ENCODE peak calls at places on chromosomes 1 and 21, in nine cellular contexts. One of them, this sample, is unnamed.

GRCh38 chr21:36212513-36212780 is 55.8 kb downstream of the DOP1B start:
- DNase-seq in transverse colon: no peak
- DNase-seq in sigmoid colon: no peak
- DNase-seq in upper lobe of left lung: no peak
- DNase-seq in K562: no peak
- DNase-seq in ovary: no peak
- DNase-seq in GM12878: no peak
- DNase-seq in esophagus muscularis mucosa: no peak
- DNase-seq in suprapubic skin: no peak
- DNase-seq in this sample: no peak

GRCh38 chr1:183610053-183610452 is 19.8 kb upstream of the NCF2 start:
- DNase-seq in transverse colon: no peak
- DNase-seq in sigmoid colon: no peak
- DNase-seq in upper lobe of left lung: no peak
- DNase-seq in K562: no peak
- DNase-seq in ovary: no peak
- DNase-seq in GM12878: no peak
- DNase-seq in esophagus muscularis mucosa: no peak
- DNase-seq in suprapubic skin: no peak
- DNase-seq in this sample: no peak

GRCh38 chr1:31576201-31576669 is at the start of gene TINAGL1:
- DNase-seq in transverse colon: peak; percentile 94
- DNase-seq in sigmoid colon: peak; percentile 81
- DNase-seq in upper lobe of left lung: peak; percentile 85
- DNase-seq in K562: peak; percentile 67
- DNase-seq in ovary: peak; percentile 55
- DNase-seq in GM12878: no peak
- DNase-seq in esophagus muscularis mucosa: no peak
- DNase-seq in suprapubic skin: no peak
- DNase-seq in this sample: no peak

GRCh38 chr21:19603011-19603593 is 1199.5 kb upstream of the TMPRSS15 start:
- DNase-seq in transverse colon: no peak
- DNase-seq in sigmoid colon: no peak
- DNase-seq in upper lobe of left lung: no peak
- DNase-seq in K562: no peak
- DNase-seq in ovary: no peak
- DNase-seq in GM12878: no peak
- DNase-seq in esophagus muscularis mucosa: no peak
- DNase-seq in suprapubic skin: no peak
- DNase-seq in this sample: no peak

GRCh38 chr1:160207751-160208150 is 2.6 kb downstream of the PEA15 start:
- DNase-seq in transverse colon: no peak
- DNase-seq in sigmoid colon: no peak
- DNase-seq in upper lobe of left lung: no peak
- DNase-seq in K562: no peak
- DNase-seq in ovary: no peak
- DNase-seq in GM12878: no peak
- DNase-seq in esophagus muscularis mucosa: no peak
- DNase-seq in suprapubic skin: no peak
- DNase-seq in this sample: no peak

GRCh38 chr1:151827853-151828252 is 3.7 kb downstream of the RORC start:
- DNase-seq in transverse colon: no peak
- DNase-seq in sigmoid colon: no peak
- DNase-seq in upper lobe of left lung: no peak
- DNase-seq in K562: no peak
- DNase-seq in ovary: no peak
- DNase-seq in GM12878: no peak
- DNase-seq in esophagus muscularis mucosa: no peak
- DNase-seq in suprapubic skin: no peak
- DNase-seq in this sample: no peak

GRCh38 chr1:107991371-107992066 is 26.5 kb upstream of the VAV3 start:
- DNase-seq in transverse colon: no peak
- DNase-seq in sigmoid colon: no peak
- DNase-seq in upper lobe of left lung: no peak
- DNase-seq in K562: no peak
- DNase-seq in ovary: no peak
- DNase-seq in GM12878: no peak
- DNase-seq in esophagus muscularis mucosa: no peak
- DNase-seq in suprapubic skin: peak; percentile 74
- DNase-seq in this sample: no peak

GRCh38 chr1:16718908-16719533 is 21.3 kb upstream of the RNU1-4 start:
- DNase-seq in transverse colon: no peak
- DNase-seq in sigmoid colon: peak; percentile 65
- DNase-seq in upper lobe of left lung: no peak
- DNase-seq in K562: peak; percentile 5
- DNase-seq in ovary: peak; percentile 18
- DNase-seq in GM12878: no peak
- DNase-seq in esophagus muscularis mucosa: peak; percentile 93
- DNase-seq in suprapubic skin: no peak
- DNase-seq in this sample: no peak

GRCh38 chr1:100308777-100309176 is 42.8 kb downstream of the RTCA start:
- DNase-seq in transverse colon: no peak
- DNase-seq in sigmoid colon: no peak
- DNase-seq in upper lobe of left lung: no peak
- DNase-seq in K562: no peak
- DNase-seq in ovary: no peak
- DNase-seq in GM12878: no peak
- DNase-seq in esophagus muscularis mucosa: no peak
- DNase-seq in suprapubic skin: no peak
- DNase-seq in this sample: no peak

GRCh38 chr1:16260814-16261213 is 23.8 kb upstream of the CPLANE2 start:
- DNase-seq in transverse colon: no peak
- DNase-seq in sigmoid colon: no peak
- DNase-seq in upper lobe of left lung: no peak
- DNase-seq in K562: no peak
- DNase-seq in ovary: no peak
- DNase-seq in GM12878: no peak
- DNase-seq in esophagus muscularis mucosa: no peak
- DNase-seq in suprapubic skin: no peak
- DNase-seq in this sample: no peak

GRCh38 chr1:101285922-101286568 is 49.2 kb downstream of the S1PR1 start:
- DNase-seq in transverse colon: no peak
- DNase-seq in sigmoid colon: no peak
- DNase-seq in upper lobe of left lung: no peak
- DNase-seq in K562: no peak
- DNase-seq in ovary: no peak
- DNase-seq in GM12878: no peak
- DNase-seq in esophagus muscularis mucosa: no peak
- DNase-seq in suprapubic skin: no peak
- DNase-seq in this sample: no peak

GRCh38 chr1:190479028-190479427 is 1.4 kb upstream of the BRINP3 start:
- DNase-seq in transverse colon: no peak
- DNase-seq in sigmoid colon: no peak
- DNase-seq in upper lobe of left lung: no peak
- DNase-seq in K562: no peak
- DNase-seq in ovary: no peak
- DNase-seq in GM12878: no peak
- DNase-seq in esophagus muscularis mucosa: no peak
- DNase-seq in suprapubic skin: no peak
- DNase-seq in this sample: no peak

GRCh38 chr1:243798726-243799125 is 51.3 kb downstream of the AKT3 start:
- DNase-seq in transverse colon: no peak
- DNase-seq in sigmoid colon: no peak
- DNase-seq in upper lobe of left lung: no peak
- DNase-seq in K562: no peak
- DNase-seq in ovary: no peak
- DNase-seq in GM12878: no peak
- DNase-seq in esophagus muscularis mucosa: no peak
- DNase-seq in suprapubic skin: no peak
- DNase-seq in this sample: no peak
- TF ChIP-seq EP300 in transverse colon: no peak
- TF ChIP-seq EP300 in sigmoid colon: no peak
- TF ChIP-seq EP300 in upper lobe of left lung: no peak
- TF ChIP-seq EP300 in K562: no peak
- TF ChIP-seq EP300 in ovary: no peak
- TF ChIP-seq EP300 in GM12878: no peak
- TF ChIP-seq EP300 in esophagus muscularis mucosa: no peak
- TF ChIP-seq EP300 in suprapubic skin: no peak
- TF ChIP-seq EP300 in this sample: no peak

GRCh38 chr1:53026254-53026653 is 35.8 kb upstream of the PODN start:
- DNase-seq in transverse colon: no peak
- DNase-seq in sigmoid colon: no peak
- DNase-seq in upper lobe of left lung: no peak
- DNase-seq in K562: no peak
- DNase-seq in ovary: no peak
- DNase-seq in GM12878: no peak
- DNase-seq in esophagus muscularis mucosa: no peak
- DNase-seq in suprapubic skin: no peak
- DNase-seq in this sample: no peak
- H3K27ac ChIP-seq in transverse colon: no peak overlapping the region
- H3K27ac ChIP-seq in sigmoid colon: peak overlapping the region; percentile 77
- H3K27ac ChIP-seq in upper lobe of left lung: no peak overlapping the region
- H3K27ac ChIP-seq in K562: no peak overlapping the region
- H3K27ac ChIP-seq in ovary: no peak overlapping the region
- H3K27ac ChIP-seq in GM12878: no peak overlapping the region
- H3K27ac ChIP-seq in esophagus muscularis mucosa: no peak overlapping the region
- H3K27ac ChIP-seq in suprapubic skin: no peak overlapping the region
- H3K27ac ChIP-seq in this sample: no peak overlapping the region

DNA sequence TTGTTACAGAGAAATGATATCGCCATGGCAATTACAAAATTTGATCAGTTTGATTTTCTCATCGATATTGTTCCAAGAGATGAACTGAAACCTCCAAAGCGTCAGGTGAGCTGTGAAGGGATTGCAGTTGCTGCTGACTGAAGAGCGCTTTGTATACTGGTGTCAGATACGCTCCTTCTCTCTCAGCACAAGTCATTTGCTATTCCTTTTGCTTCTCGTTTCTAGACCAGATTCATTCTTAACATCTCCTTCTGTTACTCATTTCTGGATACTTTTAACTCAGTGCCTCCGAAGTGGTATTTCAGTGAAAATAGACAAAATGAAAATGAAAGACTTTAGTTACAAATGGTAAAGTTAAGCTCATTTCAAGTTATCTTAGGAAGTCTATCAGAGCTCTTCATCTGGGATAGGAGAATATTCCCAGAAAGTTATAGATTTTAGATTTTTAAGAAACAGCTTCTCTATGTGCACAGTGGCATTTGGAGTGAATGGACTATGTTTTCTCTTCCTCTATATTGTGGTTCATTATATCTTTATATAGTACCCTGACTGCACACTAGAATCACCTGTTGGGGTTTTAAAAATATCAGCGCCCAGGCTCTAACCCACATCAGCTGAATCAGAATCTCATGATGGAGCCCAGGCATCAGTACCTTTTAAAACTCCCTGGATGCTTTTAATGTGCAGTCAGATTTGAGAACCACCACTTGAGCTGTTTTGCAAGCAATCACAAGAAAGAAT is 30.3 kb upstream of the KCNQ4 start:
- DNase-seq in transverse colon: no peak
- DNase-seq in sigmoid colon: no peak
- DNase-seq in upper lobe of left lung: no peak
- DNase-seq in K562: no peak
- DNase-seq in ovary: no peak
- DNase-seq in GM12878: peak; percentile 33
- DNase-seq in esophagus muscularis mucosa: no peak
- DNase-seq in suprapubic skin: no peak
- DNase-seq in this sample: no peak
- H3K36me3 ChIP-seq in transverse colon: no peaks in the 10 kb centered on the region
- H3K36me3 ChIP-seq in sigmoid colon: peaks cover 16% of the 10 kb centered on the region
- H3K36me3 ChIP-seq in upper lobe of left lung: peaks cover 82% of the 10 kb centered on the region
- H3K36me3 ChIP-seq in K562: peaks cover 94% of the 10 kb centered on the region
- H3K36me3 ChIP-seq in ovary: no peaks in the 10 kb centered on the region
- H3K36me3 ChIP-seq in GM12878: peaks cover 38% of the 10 kb centered on the region
- H3K36me3 ChIP-seq in esophagus muscularis mucosa: peaks cover 99% of the 10 kb centered on the region
- H3K36me3 ChIP-seq in suprapubic skin: peaks cover 79% of the 10 kb centered on the region
- H3K36me3 ChIP-seq in this sample: peaks cover 9% of the 10 kb centered on the region

DNA sequence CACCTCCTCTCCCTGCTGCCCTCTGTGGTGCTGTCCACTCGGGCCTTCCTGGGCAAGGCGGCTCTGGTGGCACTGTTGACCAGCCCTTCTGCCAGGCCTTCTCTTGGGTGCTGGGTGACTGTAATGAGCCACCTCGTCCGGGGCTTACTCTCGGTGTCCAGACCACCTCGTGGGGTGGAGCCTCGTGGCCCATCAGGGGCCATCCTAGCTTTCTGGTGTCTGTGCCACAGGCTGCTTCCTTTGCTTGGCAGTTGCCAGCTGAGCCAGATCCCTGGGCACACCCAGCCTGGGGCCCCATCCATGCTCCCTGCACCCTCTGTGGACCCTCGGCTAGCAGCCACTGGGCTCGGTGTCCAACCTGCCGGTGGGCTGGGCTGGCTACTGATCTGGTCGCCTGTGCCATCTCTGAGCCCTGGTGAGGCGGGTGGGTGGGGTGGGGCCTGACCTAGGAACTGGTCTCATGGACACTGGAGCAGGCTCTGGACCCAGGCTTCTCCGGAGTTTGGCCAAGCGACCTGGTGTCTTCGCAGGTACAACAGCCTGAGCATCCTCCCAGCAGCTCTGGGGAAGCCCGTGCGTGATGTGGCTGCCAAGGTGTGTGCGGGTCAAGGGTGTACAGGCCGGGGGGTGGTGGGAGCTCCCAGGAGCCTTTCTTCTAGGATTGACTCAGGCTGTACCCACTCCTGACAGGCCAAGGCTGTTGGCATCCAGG is 1.4 kb downstream of the PRXL2B start:
- DNase-seq in transverse colon: no peak
- DNase-seq in sigmoid colon: no peak
- DNase-seq in upper lobe of left lung: no peak
- DNase-seq in K562: no peak
- DNase-seq in ovary: no peak
- DNase-seq in GM12878: no peak
- DNase-seq in esophagus muscularis mucosa: no peak
- DNase-seq in suprapubic skin: no peak
- DNase-seq in this sample: no peak
- TF ChIP-seq EP300 in transverse colon: no peak
- TF ChIP-seq EP300 in sigmoid colon: no peak
- TF ChIP-seq EP300 in upper lobe of left lung: no peak
- TF ChIP-seq EP300 in K562: no peak
- TF ChIP-seq EP300 in ovary: no peak
- TF ChIP-seq EP300 in GM12878: no peak
- TF ChIP-seq EP300 in esophagus muscularis mucosa: no peak
- TF ChIP-seq EP300 in suprapubic skin: no peak
- TF ChIP-seq EP300 in this sample: no peak

DNA sequence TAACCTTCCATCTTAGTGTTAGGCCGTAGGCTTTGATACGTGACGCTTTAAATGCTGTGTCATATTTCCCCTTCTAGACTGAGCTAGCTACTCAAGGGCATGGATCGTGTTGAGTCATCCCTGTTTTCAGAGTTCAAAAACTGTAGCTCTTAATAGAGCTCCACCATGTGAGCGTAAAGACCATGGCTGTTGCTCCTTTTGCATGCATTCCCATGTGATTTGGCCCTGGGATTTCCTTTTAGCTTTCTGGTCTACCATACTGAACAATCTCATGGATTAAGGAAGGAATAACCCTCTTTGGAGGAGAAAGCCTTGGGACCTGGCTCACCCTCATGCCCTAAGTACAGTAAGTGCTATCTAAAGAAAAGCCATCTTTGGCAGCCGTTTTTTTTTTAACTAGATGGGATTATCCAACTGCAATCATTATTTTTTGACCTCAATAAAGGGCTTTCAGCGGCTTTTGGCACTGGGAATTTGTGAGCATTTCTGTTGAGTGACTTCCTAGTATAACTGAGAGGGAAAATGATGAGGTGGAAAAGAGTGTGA is 76.6 kb downstream of the PLPP3 start:
- DNase-seq in transverse colon: no peak
- DNase-seq in sigmoid colon: no peak
- DNase-seq in upper lobe of left lung: no peak
- DNase-seq in K562: peak; percentile 76
- DNase-seq in ovary: no peak
- DNase-seq in GM12878: no peak
- DNase-seq in esophagus muscularis mucosa: no peak
- DNase-seq in suprapubic skin: no peak
- DNase-seq in this sample: no peak
- H3K27ac ChIP-seq in transverse colon: no peak overlapping the region
- H3K27ac ChIP-seq in sigmoid colon: no peak overlapping the region
- H3K27ac ChIP-seq in upper lobe of left lung: no peak overlapping the region
- H3K27ac ChIP-seq in K562: peak overlapping the region; percentile 79
- H3K27ac ChIP-seq in ovary: no peak overlapping the region
- H3K27ac ChIP-seq in GM12878: no peak overlapping the region
- H3K27ac ChIP-seq in esophagus muscularis mucosa: no peak overlapping the region
- H3K27ac ChIP-seq in suprapubic skin: no peak overlapping the region
- H3K27ac ChIP-seq in this sample: no peak overlapping the region

GRCh38 chr21:45997205-45997494 is 15.6 kb downstream of the COL6A1 start:
- DNase-seq in transverse colon: no peak
- DNase-seq in sigmoid colon: no peak
- DNase-seq in upper lobe of left lung: peak; percentile 19
- DNase-seq in K562: no peak
- DNase-seq in ovary: peak; percentile 33
- DNase-seq in GM12878: no peak
- DNase-seq in esophagus muscularis mucosa: no peak
- DNase-seq in suprapubic skin: peak; percentile 63
- DNase-seq in this sample: no peak
- H3K36me3 ChIP-seq in transverse colon: no peaks in the 10 kb centered on the region
- H3K36me3 ChIP-seq in sigmoid colon: peaks cover 69% of the 10 kb centered on the region
- H3K36me3 ChIP-seq in upper lobe of left lung: peaks cover 63% of the 10 kb centered on the region
- H3K36me3 ChIP-seq in K562: no peaks in the 10 kb centered on the region
- H3K36me3 ChIP-seq in ovary: no peaks in the 10 kb centered on the region
- H3K36me3 ChIP-seq in GM12878: no peaks in the 10 kb centered on the region
- H3K36me3 ChIP-seq in esophagus muscularis mucosa: peaks cover 95% of the 10 kb centered on the region
- H3K36me3 ChIP-seq in suprapubic skin: peaks cover 77% of the 10 kb centered on the region
- H3K36me3 ChIP-seq in this sample: no peaks in the 10 kb centered on the region